ENCODE peak calls at places on chromosome 7, in six cellular contexts. U is A549, G is lung, V is IMR-90, C is body of pancreas, R is stomach. E is an unnamed sample.

GRCh38 chr7:112566392-112567324 is 85.9 kb downstream of the LSMEM1 start:
- DNase-seq in U (no peak), G (no peak), V (no peak), C (no peak), R (no peak), E (no peak)

GRCh38 chr7:132075573-132075972 is 500.7 kb downstream of the PLXNA4 start:
- DNase-seq in U (no peak), G (no peak), V (no peak), C (no peak), R (no peak), E (no peak)

GRCh38 chr7:10076661-10077300 is 896.9 kb upstream of the PHF14 start:
- DNase-seq in U (no peak), G (no peak), V (no peak), C (no peak), R (no peak), E (no peak)

GRCh38 chr7:149214020-149214720 is 18.8 kb downstream of the ZNF282 start:
- DNase-seq in U (no peak), G (no peak), V (no peak), C (no peak), R (no peak), E (no peak)

GRCh38 chr7:154832557-154833138 is 170.3 kb downstream of the PAXIP1 start:
- DNase-seq in U (peak; percentile 22), G (no peak), V (no peak), C (no peak), R (peak; percentile 49), E (no peak)

GRCh38 chr7:73702226-73702625 is 17.2 kb downstream of the STX1A start:
- DNase-seq in U (no peak), G (no peak), V (no peak), C (no peak), R (no peak), E (no peak)

GRCh38 chr7:54541941-54542618 is at the start of gene VSTM2A:
- DNase-seq in U (no peak), G (no peak), V (no peak), C (peak; percentile 33), R (no peak), E (peak; percentile 40)

GRCh38 chr7:100048680-100049079 is 894 bp upstream of the ZSCAN21 start:
- DNase-seq in U (no peak), G (no peak), V (no peak), C (no peak), R (no peak), E (no peak)

GRCh38 chr7:5532520-5533335 is 109.1 kb upstream of the TNRC18 start:
- DNase-seq in U (no peak), G (peak; percentile 78), V (no peak), C (peak; percentile 52), R (peak; percentile 78), E (peak; percentile 65)

GRCh38 chr7:101740981-101741725 is 76.3 kb upstream of the CUX1 start:
- DNase-seq in U (no peak), G (no peak), V (no peak), C (no peak), R (no peak), E (no peak)

GRCh38 chr7:51263631-51264484 is 52.8 kb downstream of the COBL start:
- DNase-seq in U (no peak), G (peak; percentile 67), V (no peak), C (peak; percentile 90), R (peak; percentile 83), E (no peak)

GRCh38 chr7:108045154-108045553 is 42.2 kb upstream of the LAMB1 start:
- DNase-seq in U (no peak), G (no peak), V (peak; percentile 67), C (no peak), R (no peak), E (no peak)

GRCh38 chr7:46545790-46546189 is 624.7 kb upstream of the IGFBP3 start:
- DNase-seq in U (no peak), G (no peak), V (peak; percentile 83), C (no peak), R (no peak), E (no peak)

GRCh38 chr7:140686921-140687320 is 9.6 kb upstream of the NDUFB2 start:
- DNase-seq in U (no peak), G (no peak), V (no peak), C (no peak), R (no peak), E (no peak)

GRCh38 chr7:155871211-155871610 is 58.9 kb upstream of the SHH start:
- DNase-seq in U (no peak), G (no peak), V (no peak), C (no peak), R (no peak), E (no peak)

GRCh38 chr7:114426824-114427223 is 12.2 kb downstream of the FOXP2 start:
- DNase-seq in U (no peak), G (no peak), V (peak; percentile 36), C (no peak), R (no peak), E (no peak)

GRCh38 chr7:142785841-142786250 is 15.1 kb downstream of the PRSS2 start:
- DNase-seq in U (no peak), G (no peak), V (no peak), C (no peak), R (no peak), E (no peak)

GRCh38 chr7:124996778-124997177 is 67.2 kb upstream of the POT1 start:
- DNase-seq in U (no peak), G (no peak), V (no peak), C (no peak), R (no peak), E (no peak)

GRCh38 chr7:96697822-96698221 is 11.8 kb downstream of the SEM1 start:
- DNase-seq in U (no peak), G (no peak), V (no peak), C (no peak), R (no peak), E (no peak)

GRCh38 chr7:55254242-55254595 is 110.9 kb upstream of the LANCL2 start:
- DNase-seq in U (no peak), G (no peak), V (no peak), C (no peak), R (no peak), E (no peak)

GRCh38 chr7:77309714-77310220 is 106.4 kb downstream of the GSAP start:
- DNase-seq in U (no peak), G (no peak), V (no peak), C (no peak), R (no peak), E (no peak)

GRCh38 chr7:83271212-83272099 is 108.8 kb upstream of the PCLO start:
- DNase-seq in U (no peak), G (no peak), V (peak; percentile 19), C (no peak), R (no peak), E (peak; percentile 22)

GRCh38 chr7:28520074-28521015 is 108.0 kb downstream of the CREB5 start:
- DNase-seq in U (no peak), G (no peak), V (peak; percentile 22), C (no peak), R (no peak), E (no peak)

GRCh38 chr7:135980665-135981180 is 3.6 kb upstream of the MTPN start:
- DNase-seq in U (no peak), G (peak; percentile 29), V (peak; percentile 39), C (no peak), R (peak; percentile 29), E (peak; percentile 54)

GRCh38 chr7:64187408-64187807 is 19.6 kb upstream of the ZNF735 start:
- DNase-seq in U (no peak), G (no peak), V (no peak), C (no peak), R (no peak), E (no peak)

GRCh38 chr7:64192775-64193174 is 14.2 kb upstream of the ZNF735 start:
- DNase-seq in U (no peak), G (no peak), V (no peak), C (no peak), R (no peak), E (no peak)

GRCh38 chr7:64192148-64192704 is 14.8 kb upstream of the ZNF735 start:
- DNase-seq in U (no peak), G (no peak), V (no peak), C (no peak), R (no peak), E (no peak)
- H3K9me3 ChIP-seq in U (peaks cover 14% of the 10 kb centered on the region), G (peaks cover 22% of the 10 kb centered on the region), V (peaks cover 16% of the 10 kb centered on the region), C (no peaks in the 10 kb centered on the region), R (no peaks in the 10 kb centered on the region), E (no peaks in the 10 kb centered on the region)

DNA sequence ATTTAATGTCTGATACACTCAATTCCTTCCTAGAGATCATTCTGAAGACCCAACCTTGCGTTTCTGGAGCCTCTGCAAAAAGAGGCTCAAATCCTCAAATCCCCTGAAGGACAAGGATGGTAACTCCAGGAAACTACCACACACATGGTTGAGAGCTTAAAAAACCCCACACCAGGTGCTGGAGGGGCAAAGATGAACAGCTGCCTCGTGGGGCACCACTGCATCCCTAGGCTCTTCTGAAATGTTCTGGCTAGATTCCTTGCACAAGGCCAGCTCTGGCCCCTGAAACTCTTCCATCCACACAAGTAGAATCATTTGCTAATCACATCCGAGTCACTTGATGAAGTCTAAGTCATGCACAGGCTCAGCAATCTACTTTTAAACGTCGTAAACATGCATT is 286.6 kb downstream of the ELMO1 start:
- DNase-seq in U (no peak), G (no peak), V (no peak), C (no peak), R (no peak), E (no peak)
- H3K27ac ChIP-seq in U (no peak overlapping the region), G (no peak overlapping the region), V (no peak overlapping the region), C (no peak overlapping the region), R (no peak overlapping the region), E (no peak overlapping the region)

DNA sequence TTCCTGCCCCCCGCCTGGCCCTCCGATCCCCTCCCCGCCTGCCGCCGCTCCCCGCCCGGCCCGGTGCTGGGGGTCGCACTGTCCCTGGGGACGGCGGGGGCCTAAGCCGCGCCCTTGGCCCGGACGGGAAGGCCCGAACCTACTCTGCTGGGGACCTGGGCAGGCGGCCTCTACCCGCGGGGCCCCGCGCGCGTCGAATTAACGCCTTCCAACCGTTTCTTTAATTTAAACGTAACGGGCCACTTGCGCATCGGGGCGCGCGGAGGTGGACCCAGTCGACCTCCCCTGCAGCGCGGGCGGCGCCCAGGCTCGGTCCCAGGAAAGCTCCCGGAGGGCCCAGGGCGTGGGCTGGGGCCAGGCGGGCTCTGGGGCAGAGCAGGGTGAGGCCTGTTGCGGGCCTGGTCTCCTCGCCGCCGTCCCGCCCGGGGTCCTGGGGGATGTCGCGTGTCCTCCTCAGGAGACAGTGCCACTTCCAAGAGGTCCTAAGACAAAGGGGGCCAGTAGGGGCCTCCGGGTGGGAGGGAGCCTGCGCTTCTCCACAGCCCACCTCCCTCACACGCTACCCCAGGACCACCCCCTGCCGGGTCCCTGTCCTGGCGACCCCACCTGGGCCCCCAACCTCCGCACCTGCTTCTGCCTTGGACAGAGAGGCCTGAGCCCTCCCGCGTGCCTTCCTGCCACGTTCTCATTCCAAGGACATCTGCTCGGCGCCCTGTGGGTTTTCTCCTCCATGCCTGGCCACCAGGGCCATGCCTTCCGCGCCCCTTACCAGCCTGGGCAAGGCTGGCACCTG is 658 bp upstream of the PTPRN2 start:
- DNase-seq in U (no peak), G (no peak), V (no peak), C (peak; percentile 22), R (no peak), E (no peak)
- H3K9me3 ChIP-seq in U (peaks cover under 1% of the 10 kb centered on the region), G (peaks cover 12% of the 10 kb centered on the region), V (no peaks in the 10 kb centered on the region), C (no peaks in the 10 kb centered on the region), R (peaks cover 4% of the 10 kb centered on the region), E (no peaks in the 10 kb centered on the region)

DNA sequence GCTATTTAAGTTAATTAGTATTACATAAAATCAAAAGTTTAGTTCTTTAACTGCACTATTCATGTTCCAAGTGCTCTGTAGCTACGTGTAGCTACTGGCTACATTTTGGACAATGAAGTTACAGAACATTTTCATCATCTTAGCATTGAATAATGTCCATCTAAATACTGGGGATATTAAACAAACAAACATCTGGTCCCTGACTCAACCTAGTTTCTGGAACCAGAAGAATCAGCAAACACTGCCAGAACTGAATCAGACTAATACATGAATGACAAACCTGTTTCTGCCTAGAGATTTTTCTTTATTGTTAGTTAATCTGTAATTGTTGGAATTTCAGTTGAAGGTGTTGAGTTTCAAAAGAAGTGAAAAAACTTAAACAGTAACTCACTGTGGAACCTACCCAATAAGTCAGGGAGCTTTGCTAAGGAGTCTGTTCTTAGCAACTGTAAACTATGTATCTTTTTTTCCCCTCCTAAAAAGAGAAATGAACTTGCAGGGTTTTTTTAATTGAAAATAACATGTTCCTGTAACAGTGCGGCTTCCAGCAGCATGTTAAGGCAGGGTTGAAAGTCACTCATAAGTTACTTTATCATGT is 58.3 kb downstream of the CDK13 start:
- DNase-seq in U (peak; percentile 18), G (no peak), V (peak; percentile 89), C (no peak), R (no peak), E (no peak)
- H3K27ac ChIP-seq in U (peak overlapping the region; percentile 80), G (no peak overlapping the region), V (no peak overlapping the region), C (peak overlapping the region; percentile 38), R (no peak overlapping the region), E (no peak overlapping the region)